ENCODE peak calls at places on chromosomes 11 and 22, in five cellular contexts. R is BJ, V is AG09309, D is GM20000, G is right atrium auricular region. C is an unnamed sample.
A peak's percentile ranks its signal among the peaks of the same experiment; 100 is the strongest.

GRCh38 chr22:26986051-26986881 is 328.9 kb downstream of the MIAT start:
- DNase-seq in G (no peak), R (no peak), V (no peak), D (no peak), C (no peak)

GRCh38 chr11:85787809-85788805 is 22.8 kb downstream of the SYTL2 start:
- DNase-seq in D (no peak), R (no peak), G (no peak), V (no peak), C (no peak)

GRCh38 chr22:26585104-26585790 is 4.7 kb downstream of the TPST2 start:
- DNase-seq in V (peak; percentile 44), D (no peak), G (peak; percentile 74), R (peak; percentile 37), C (no peak)

GRCh38 chr11:44916797-44917196 is 33.9 kb downstream of the TP53I11 start:
- DNase-seq in R (no peak), V (no peak), G (no peak), D (no peak), C (no peak)

GRCh38 chr11:69892237-69892985 is 73.2 kb upstream of the FGF3 start:
- DNase-seq in V (no peak), G (no peak), R (no peak), D (no peak), C (no peak)

GRCh38 chr22:48098936-48099245 is 1336.4 kb downstream of the TBC1D22A start:
- DNase-seq in D (no peak), R (no peak), G (no peak), V (no peak), C (no peak)

GRCh38 chr11:40293655-40294342 is 1165.7 kb downstream of the LRRC4C start:
- DNase-seq in G (peak; percentile 82), D (peak; percentile 78), R (peak; percentile 41), V (peak; percentile 42), C (no peak)

GRCh38 chr11:74018331-74019005 is 9.6 kb upstream of the UCP3 start:
- DNase-seq in R (no peak), D (no peak), V (peak; percentile 59), G (peak; percentile 98), C (peak; percentile 97)

GRCh38 chr11:61091373-61092279 is 10.7 kb upstream of the CD5 start:
- DNase-seq in G (no peak), D (peak; percentile 42), V (no peak), R (no peak), C (no peak)

GRCh38 chr11:128420943-128421342 is 166.4 kb downstream of the ETS1 start:
- DNase-seq in V (peak; percentile 95), G (no peak), R (peak; percentile 89), D (no peak), C (no peak)

GRCh38 chr11:23021287-23021863 is 161.1 kb upstream of the CCDC179 start:
- DNase-seq in V (no peak), R (no peak), G (no peak), D (peak; percentile 49), C (no peak)

GRCh38 chr11:15969281-15969680 is 387.1 kb downstream of the SOX6 start:
- DNase-seq in D (no peak), V (peak; percentile 27), R (no peak), G (peak; percentile 86), C (no peak)

GRCh38 chr11:8098879-8099278 is 17.9 kb downstream of the TUB start:
- DNase-seq in R (no peak), D (peak; percentile 3), V (no peak), G (peak; percentile 56), C (no peak)

GRCh38 chr11:19929655-19930054 is 217.0 kb downstream of the NAV2 start:
- DNase-seq in D (no peak), R (no peak), V (no peak), G (no peak), C (no peak)

GRCh38 chr11:61142424-61142823 is 18.8 kb downstream of the VPS37C start:
- DNase-seq in R (no peak), D (no peak), V (no peak), G (no peak), C (no peak)

GRCh38 chr11:95993438-95994339 is 69.8 kb upstream of the MTMR2 start:
- DNase-seq in V (no peak), R (no peak), G (no peak), D (no peak), C (no peak)

GRCh38 chr22:45197606-45198462 is 34.1 kb downstream of the NUP50 start:
- DNase-seq in G (no peak), V (no peak), D (peak; percentile 14), R (no peak), C (no peak)

GRCh38 chr11:18046116-18046777 is at the start of gene TPH1:
- DNase-seq in R (no peak), G (no peak), V (peak; percentile 4), D (no peak), C (no peak)

GRCh38 chr11:134975866-134976265 is 563.8 kb upstream of the B3GAT1 start:
- DNase-seq in R (no peak), G (no peak), D (no peak), V (no peak), C (peak; percentile 37)

GRCh38 chr22:43861529-43861928 is 784 bp downstream of the SULT4A1 start:
- DNase-seq in R (no peak), V (no peak), D (no peak), G (no peak), C (no peak)

GRCh38 chr11:117618273-117618672 is 178.7 kb downstream of the DSCAML1 start:
- DNase-seq in R (no peak), D (no peak), V (no peak), G (no peak), C (no peak)

GRCh38 chr11:62611705-62612365 is 740 bp downstream of the EML3 start:
- DNase-seq in V (no peak), R (no peak), D (peak; percentile 49), G (peak; percentile 66), C (no peak)

GRCh38 chr11:86617502-86617901 is 54.9 kb downstream of the ME3 start:
- DNase-seq in D (no peak), G (no peak), R (no peak), V (no peak), C (no peak)

GRCh38 chr22:24510694-24511625 is 15.8 kb downstream of the UPB1 start:
- DNase-seq in V (peak; percentile 52), D (no peak), R (no peak), G (no peak), C (no peak)

GRCh38 chr11:19808076-19808911 is 95.7 kb downstream of the NAV2 start:
- DNase-seq in G (no peak), D (no peak), R (no peak), V (no peak), C (no peak)

GRCh38 chr22:45828836-45829235 is 148.1 kb downstream of the WNT7B start:
- DNase-seq in G (no peak), V (no peak), R (no peak), D (no peak), C (no peak)

GRCh38 chr11:15236514-15236913 is 121.8 kb downstream of the INSC start:
- DNase-seq in G (no peak), V (no peak), R (no peak), D (no peak), C (no peak)

GRCh38 chr11:35617687-35618496 is at the start of gene FJX1:
- DNase-seq in D (peak; percentile 87), V (peak; percentile 64), R (peak; percentile 51), G (peak; percentile 78), C (no peak)

GRCh38 chr11:391117-392017 is 2.6 kb upstream of the PKP3 start:
- DNase-seq in R (no peak), G (no peak), D (no peak), V (no peak), C (no peak)

GRCh38 chr11:69644962-69645675 is 4.2 kb downstream of the CCND1 start:
- DNase-seq in V (no peak), R (no peak), G (no peak), D (no peak), C (no peak)

GRCh38 chr11:35009191-35009940 is 92.9 kb downstream of the PDHX start:
- DNase-seq in R (no peak), G (no peak), D (no peak), V (peak; percentile 80), C (no peak)

GRCh38 chr22:49551446-49551845 is 276.2 kb downstream of the BRD1 start:
- DNase-seq in D (no peak), G (no peak), V (no peak), R (no peak), C (no peak)

GRCh38 chr22:45105281-45105700 is 58.4 kb upstream of the NUP50 start:
- DNase-seq in R (peak; percentile 57), D (no peak), V (peak; percentile 76), G (no peak), C (no peak)

GRCh38 chr11:61162092-61162935 is 1.1 kb upstream of the VPS37C start:
- DNase-seq in V (no peak), D (peak; percentile 67), G (no peak), R (no peak), C (no peak)

GRCh38 chr11:82191690-82192089 is 542.0 kb downstream of the FAM181B start:
- DNase-seq in R (no peak), V (no peak), G (no peak), D (no peak), C (no peak)

GRCh38 chr22:17501679-17502285 is 61.5 kb upstream of the SLC25A18 start:
- DNase-seq in G (no peak), D (peak; percentile 60), V (peak; percentile 20), R (peak; percentile 4), C (no peak)

GRCh38 chr22:29661355-29661754 is 57.9 kb downstream of the NF2 start:
- DNase-seq in R (peak; percentile 12), V (no peak), D (no peak), G (no peak), C (no peak)

C was measured in esophagus muscularis mucosa.